ENCODE peak calls at places on chromosomes 6 and 20, in eight cellular contexts. One of them, this sample, is unnamed. For H3K27me3, the result is how much of the 10 kb centered on the place peaks cover.

GRCh38 chr6:94394822-94395221 is 975.5 kb upstream of the EPHA7 start:
- DNase-seq in heart left ventricle: no peak
- DNase-seq in ascending aorta: no peak
- DNase-seq in CD8-positive, alpha-beta T cell: no peak
- DNase-seq in body of pancreas: no peak
- DNase-seq in GM06990: no peak
- DNase-seq in lower lobe of right lung: no peak
- DNase-seq in bronchial epithelial cell: no peak
- DNase-seq in this sample: no peak

GRCh38 chr6:137171824-137172733 is 1.4 kb downstream of the IL22RA2 start:
- DNase-seq in heart left ventricle: no peak
- DNase-seq in ascending aorta: no peak
- DNase-seq in CD8-positive, alpha-beta T cell: no peak
- DNase-seq in body of pancreas: no peak
- DNase-seq in GM06990: peak
- DNase-seq in lower lobe of right lung: no peak
- DNase-seq in bronchial epithelial cell: no peak
- DNase-seq in this sample: no peak

GRCh38 chr6:161481786-161482516 is 208.1 kb upstream of the AGPAT4 start:
- DNase-seq in heart left ventricle: no peak
- DNase-seq in ascending aorta: no peak
- DNase-seq in CD8-positive, alpha-beta T cell: no peak
- DNase-seq in body of pancreas: peak
- DNase-seq in GM06990: no peak
- DNase-seq in lower lobe of right lung: no peak
- DNase-seq in bronchial epithelial cell: no peak
- DNase-seq in this sample: no peak

GRCh38 chr6:122381494-122382083 is 17.9 kb upstream of the HSF2 start:
- DNase-seq in heart left ventricle: peak
- DNase-seq in ascending aorta: no peak
- DNase-seq in CD8-positive, alpha-beta T cell: peak
- DNase-seq in body of pancreas: peak
- DNase-seq in GM06990: peak
- DNase-seq in lower lobe of right lung: no peak
- DNase-seq in bronchial epithelial cell: peak
- DNase-seq in this sample: peak

GRCh38 chr6:26260791-26261484 is 104.1 kb upstream of the BTN3A2 start:
- DNase-seq in heart left ventricle: no peak
- DNase-seq in ascending aorta: no peak
- DNase-seq in CD8-positive, alpha-beta T cell: no peak
- DNase-seq in body of pancreas: no peak
- DNase-seq in GM06990: no peak
- DNase-seq in lower lobe of right lung: no peak
- DNase-seq in bronchial epithelial cell: no peak
- DNase-seq in this sample: no peak

GRCh38 chr20:56778765-56779195 is 149.7 kb downstream of the TFAP2C start:
- DNase-seq in heart left ventricle: peak
- DNase-seq in ascending aorta: no peak
- DNase-seq in CD8-positive, alpha-beta T cell: no peak
- DNase-seq in body of pancreas: peak
- DNase-seq in GM06990: no peak
- DNase-seq in lower lobe of right lung: no peak
- DNase-seq in bronchial epithelial cell: no peak
- DNase-seq in this sample: peak

GRCh38 chr20:46122071-46122470 is 4.0 kb downstream of the CD40 start:
- DNase-seq in heart left ventricle: no peak
- DNase-seq in ascending aorta: no peak
- DNase-seq in CD8-positive, alpha-beta T cell: no peak
- DNase-seq in body of pancreas: no peak
- DNase-seq in GM06990: no peak
- DNase-seq in lower lobe of right lung: no peak
- DNase-seq in bronchial epithelial cell: peak
- DNase-seq in this sample: no peak

GRCh38 chr6:100719883-100720682 is 161.0 kb downstream of the ASCC3 start:
- DNase-seq in heart left ventricle: no peak
- DNase-seq in ascending aorta: no peak
- DNase-seq in CD8-positive, alpha-beta T cell: no peak
- DNase-seq in body of pancreas: no peak
- DNase-seq in GM06990: no peak
- DNase-seq in lower lobe of right lung: no peak
- DNase-seq in bronchial epithelial cell: peak
- DNase-seq in this sample: peak

GRCh38 chr20:49099011-49099410 is 52.9 kb downstream of the CSE1L start:
- DNase-seq in heart left ventricle: no peak
- DNase-seq in ascending aorta: no peak
- DNase-seq in CD8-positive, alpha-beta T cell: no peak
- DNase-seq in body of pancreas: no peak
- DNase-seq in GM06990: no peak
- DNase-seq in lower lobe of right lung: no peak
- DNase-seq in bronchial epithelial cell: no peak
- DNase-seq in this sample: no peak

GRCh38 chr6:31877651-31878161 is 1.1 kb downstream of the SLC44A4 start:
- DNase-seq in heart left ventricle: no peak
- DNase-seq in ascending aorta: no peak
- DNase-seq in CD8-positive, alpha-beta T cell: no peak
- DNase-seq in body of pancreas: peak
- DNase-seq in GM06990: no peak
- DNase-seq in lower lobe of right lung: peak
- DNase-seq in bronchial epithelial cell: no peak
- DNase-seq in this sample: no peak

GRCh38 chr6:119186490-119186889 is 108.0 kb upstream of the FAM184A start:
- DNase-seq in heart left ventricle: no peak
- DNase-seq in ascending aorta: no peak
- DNase-seq in CD8-positive, alpha-beta T cell: no peak
- DNase-seq in body of pancreas: no peak
- DNase-seq in GM06990: no peak
- DNase-seq in lower lobe of right lung: no peak
- DNase-seq in bronchial epithelial cell: no peak
- DNase-seq in this sample: no peak

GRCh38 chr6:5752282-5752681 is 254.4 kb downstream of the NRN1 start:
- DNase-seq in heart left ventricle: no peak
- DNase-seq in ascending aorta: no peak
- DNase-seq in CD8-positive, alpha-beta T cell: no peak
- DNase-seq in body of pancreas: no peak
- DNase-seq in GM06990: no peak
- DNase-seq in lower lobe of right lung: no peak
- DNase-seq in bronchial epithelial cell: peak
- DNase-seq in this sample: peak

GRCh38 chr20:49345538-49345937 is 67.7 kb upstream of the ZNFX1 start:
- DNase-seq in heart left ventricle: peak
- DNase-seq in ascending aorta: no peak
- DNase-seq in CD8-positive, alpha-beta T cell: no peak
- DNase-seq in body of pancreas: peak
- DNase-seq in GM06990: no peak
- DNase-seq in lower lobe of right lung: no peak
- DNase-seq in bronchial epithelial cell: no peak
- DNase-seq in this sample: no peak

GRCh38 chr6:52285174-52286068 is 879 bp upstream of the MCM3 start:
- DNase-seq in heart left ventricle: no peak
- DNase-seq in ascending aorta: no peak
- DNase-seq in CD8-positive, alpha-beta T cell: peak
- DNase-seq in body of pancreas: no peak
- DNase-seq in GM06990: peak
- DNase-seq in lower lobe of right lung: no peak
- DNase-seq in bronchial epithelial cell: no peak
- DNase-seq in this sample: peak

GRCh38 chr20:57507477-57507876 is 17.5 kb downstream of the CTCFL start:
- DNase-seq in heart left ventricle: no peak
- DNase-seq in ascending aorta: no peak
- DNase-seq in CD8-positive, alpha-beta T cell: no peak
- DNase-seq in body of pancreas: peak
- DNase-seq in GM06990: no peak
- DNase-seq in lower lobe of right lung: no peak
- DNase-seq in bronchial epithelial cell: no peak
- DNase-seq in this sample: no peak

GRCh38 chr6:108114861-108115597 is 40.5 kb upstream of the OSTM1 start:
- DNase-seq in heart left ventricle: peak
- DNase-seq in ascending aorta: no peak
- DNase-seq in CD8-positive, alpha-beta T cell: peak
- DNase-seq in body of pancreas: peak
- DNase-seq in GM06990: peak
- DNase-seq in lower lobe of right lung: peak
- DNase-seq in bronchial epithelial cell: peak
- DNase-seq in this sample: peak
- H3K27me3 ChIP-seq in heart left ventricle: half or more
- H3K27me3 ChIP-seq in ascending aorta: under half
- H3K27me3 ChIP-seq in CD8-positive, alpha-beta T cell: under half
- H3K27me3 ChIP-seq in body of pancreas: under half
- H3K27me3 ChIP-seq in GM06990: under half
- H3K27me3 ChIP-seq in lower lobe of right lung: half or more
- H3K27me3 ChIP-seq in bronchial epithelial cell: under half
- H3K27me3 ChIP-seq in this sample: half or more

GRCh38 chr6:73679009-73679408 is 17.0 kb upstream of the CD109 start:
- DNase-seq in heart left ventricle: no peak
- DNase-seq in ascending aorta: no peak
- DNase-seq in CD8-positive, alpha-beta T cell: no peak
- DNase-seq in body of pancreas: no peak
- DNase-seq in GM06990: no peak
- DNase-seq in lower lobe of right lung: no peak
- DNase-seq in bronchial epithelial cell: no peak
- DNase-seq in this sample: no peak

GRCh38 chr6:73680289-73680688 is 15.7 kb upstream of the CD109 start:
- DNase-seq in heart left ventricle: no peak
- DNase-seq in ascending aorta: no peak
- DNase-seq in CD8-positive, alpha-beta T cell: no peak
- DNase-seq in body of pancreas: no peak
- DNase-seq in GM06990: no peak
- DNase-seq in lower lobe of right lung: no peak
- DNase-seq in bronchial epithelial cell: no peak
- DNase-seq in this sample: no peak

GRCh38 chr6:73672290-73672689 is 18.5 kb upstream of the SLC17A5 start:
- DNase-seq in heart left ventricle: no peak
- DNase-seq in ascending aorta: no peak
- DNase-seq in CD8-positive, alpha-beta T cell: no peak
- DNase-seq in body of pancreas: no peak
- DNase-seq in GM06990: no peak
- DNase-seq in lower lobe of right lung: no peak
- DNase-seq in bronchial epithelial cell: no peak
- DNase-seq in this sample: no peak

DNA sequence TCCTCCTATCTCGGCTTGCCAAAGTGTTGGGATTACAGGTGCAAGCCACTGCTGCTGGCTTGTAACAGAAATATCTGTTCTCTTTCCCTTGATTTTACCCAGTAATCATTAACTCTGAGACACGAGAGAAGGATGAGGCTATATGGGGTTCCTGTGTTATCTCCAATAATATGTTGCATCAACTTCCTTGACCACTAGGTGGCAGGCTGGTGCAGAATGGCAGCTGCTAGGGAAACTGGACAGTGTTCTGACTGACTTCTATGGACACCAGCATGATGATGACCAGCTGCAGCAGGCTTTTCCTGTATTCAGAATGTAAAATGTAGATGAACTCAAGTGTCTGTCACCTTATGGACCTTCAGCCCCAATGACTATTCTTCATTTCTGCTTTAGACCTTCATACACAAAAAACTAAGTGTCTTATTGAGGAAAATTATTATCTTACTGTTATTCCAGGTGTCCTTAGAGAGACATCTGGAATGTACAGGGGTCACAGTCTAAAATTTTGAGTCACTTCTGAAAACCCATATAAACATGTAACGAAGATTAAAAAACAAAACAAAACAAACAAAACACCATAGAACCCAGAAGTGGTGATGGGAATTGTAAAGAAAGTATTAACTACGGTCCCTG is 20.4 kb upstream of the CD109 start:
- DNase-seq in heart left ventricle: peak
- DNase-seq in ascending aorta: no peak
- DNase-seq in CD8-positive, alpha-beta T cell: peak
- DNase-seq in body of pancreas: peak
- DNase-seq in GM06990: no peak
- DNase-seq in lower lobe of right lung: peak
- DNase-seq in bronchial epithelial cell: peak
- DNase-seq in this sample: peak
- TF ChIP-seq CTCF in heart left ventricle: peak
- TF ChIP-seq CTCF in ascending aorta: peak
- TF ChIP-seq CTCF in CD8-positive, alpha-beta T cell: peak
- TF ChIP-seq CTCF in body of pancreas: peak
- TF ChIP-seq CTCF in GM06990: peak
- TF ChIP-seq CTCF in lower lobe of right lung: peak
- TF ChIP-seq CTCF in bronchial epithelial cell: peak
- TF ChIP-seq CTCF in this sample: peak

GRCh38 chr6:124877468-124877867 is 84.8 kb upstream of the RNF217 start:
- DNase-seq in heart left ventricle: no peak
- DNase-seq in ascending aorta: no peak
- DNase-seq in CD8-positive, alpha-beta T cell: no peak
- DNase-seq in body of pancreas: no peak
- DNase-seq in GM06990: no peak
- DNase-seq in lower lobe of right lung: no peak
- DNase-seq in bronchial epithelial cell: no peak
- DNase-seq in this sample: no peak
- H3K4me3 ChIP-seq in heart left ventricle: no peak
- H3K4me3 ChIP-seq in ascending aorta: no peak
- H3K4me3 ChIP-seq in CD8-positive, alpha-beta T cell: no peak
- H3K4me3 ChIP-seq in body of pancreas: no peak
- H3K4me3 ChIP-seq in GM06990: no peak
- H3K4me3 ChIP-seq in lower lobe of right lung: no peak
- H3K4me3 ChIP-seq in bronchial epithelial cell: no peak
- H3K4me3 ChIP-seq in this sample: no peak

DNA sequence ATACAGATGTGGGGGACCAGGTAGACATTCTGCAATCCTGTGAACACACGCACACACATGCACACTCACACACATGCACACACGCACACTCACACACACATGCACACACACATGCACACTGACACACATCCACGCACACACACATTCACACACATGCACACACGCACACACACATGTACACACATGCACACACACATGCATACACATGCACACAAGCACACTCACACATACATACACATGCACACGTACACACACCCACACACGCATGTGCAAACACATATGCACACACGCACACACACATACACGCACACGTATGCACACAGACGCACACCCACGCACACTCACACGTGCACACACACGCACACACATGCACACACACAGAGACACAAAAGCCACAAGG is 14.3 kb upstream of the GGTLC1 start:
- DNase-seq in heart left ventricle: no peak
- DNase-seq in ascending aorta: no peak
- DNase-seq in CD8-positive, alpha-beta T cell: no peak
- DNase-seq in body of pancreas: no peak
- DNase-seq in GM06990: no peak
- DNase-seq in lower lobe of right lung: no peak
- DNase-seq in bronchial epithelial cell: no peak
- DNase-seq in this sample: no peak
- H3K27me3 ChIP-seq in heart left ventricle: under half
- H3K27me3 ChIP-seq in ascending aorta: under half
- H3K27me3 ChIP-seq in CD8-positive, alpha-beta T cell: under half
- H3K27me3 ChIP-seq in body of pancreas: under half
- H3K27me3 ChIP-seq in GM06990: under half
- H3K27me3 ChIP-seq in lower lobe of right lung: under half
- H3K27me3 ChIP-seq in bronchial epithelial cell: under half
- H3K27me3 ChIP-seq in this sample: under half

This sample was measured in cardiac muscle cell.